ENCODE peak calls at places on chromosomes 2 and 18, in ten cellular contexts. T, S, B, X, Y, N, M, I, P and H are unnamed samples.

GRCh38 chr18:80022613-80023012 is 11.6 kb upstream of the RBFA start:
- DNase-seq in T (no peak), S (no peak), B (no peak), X (no peak), Y (no peak), N (no peak), M (peak), I (no peak), P (no peak), H (no peak)

GRCh38 chr2:241070811-241071676 is 31.0 kb downstream of the MTERF4 start:
- DNase-seq in T (peak), S (no peak), B (no peak), X (no peak), Y (no peak), N (no peak), M (no peak), I (no peak), P (no peak), H (no peak)

GRCh38 chr2:68901199-68901515 is 30.0 kb upstream of the BMP10 start:
- DNase-seq in T (no peak), S (no peak), B (no peak), X (no peak), Y (no peak), N (peak), M (peak), I (no peak), P (peak), H (no peak)

GRCh38 chr2:240149943-240150784 is 9.7 kb upstream of the OTOS start:
- DNase-seq in T (peak), S (peak), B (no peak), X (peak), Y (no peak), N (peak), M (peak), I (peak), P (peak), H (no peak)

GRCh38 chr2:195257979-195258378 is 399.0 kb upstream of the SLC39A10 start:
- DNase-seq in T (no peak), S (no peak), B (no peak), X (no peak), Y (no peak), N (no peak), M (no peak), I (no peak), P (no peak), H (no peak)

GRCh38 chr2:189249171-189249570 is 69.6 kb upstream of the COL5A2 start:
- DNase-seq in T (no peak), S (no peak), B (no peak), X (no peak), Y (peak), N (no peak), M (peak), I (no peak), P (peak), H (no peak)

GRCh38 chr2:225494100-225494459 is 94.6 kb downstream of the NYAP2 start:
- DNase-seq in T (no peak), S (no peak), B (no peak), X (no peak), Y (no peak), N (no peak), M (no peak), I (no peak), P (peak), H (no peak)

GRCh38 chr2:9738718-9739496 is 104.4 kb upstream of the TAF1B start:
- DNase-seq in T (no peak), S (no peak), B (no peak), X (no peak), Y (no peak), N (no peak), M (no peak), I (no peak), P (no peak), H (no peak)

GRCh38 chr18:51480562-51481261 is 283.2 kb upstream of the MEX3C start:
- DNase-seq in T (no peak), S (no peak), B (no peak), X (no peak), Y (no peak), N (no peak), M (no peak), I (no peak), P (no peak), H (no peak)

GRCh38 chr2:189799030-189799331 is 14.7 kb downstream of the PMS1 start:
- DNase-seq in T (no peak), S (no peak), B (no peak), X (no peak), Y (no peak), N (no peak), M (no peak), I (no peak), P (no peak), H (no peak)

GRCh38 chr2:151808258-151809072 is 19.8 kb downstream of the ARL5A start:
- DNase-seq in T (no peak), S (no peak), B (no peak), X (no peak), Y (no peak), N (peak), M (peak), I (no peak), P (peak), H (no peak)

GRCh38 chr2:34105015-34105767 is 506.1 kb upstream of the FAM98A start:
- DNase-seq in T (no peak), S (no peak), B (no peak), X (no peak), Y (peak), N (no peak), M (peak), I (no peak), P (peak), H (peak)

GRCh38 chr18:31876707-31877106 is 66.2 kb downstream of the TRAPPC8 start:
- DNase-seq in T (no peak), S (no peak), B (no peak), X (no peak), Y (no peak), N (no peak), M (no peak), I (no peak), P (peak), H (no peak)

GRCh38 chr2:121049921-121050585 is 234.9 kb downstream of the TFCP2L1 start:
- DNase-seq in T (no peak), S (no peak), B (no peak), X (no peak), Y (no peak), N (no peak), M (no peak), I (no peak), P (no peak), H (no peak)

GRCh38 chr2:169507698-169508097 is 1.8 kb upstream of the KLHL41 start:
- DNase-seq in T (no peak), S (no peak), B (peak), X (no peak), Y (no peak), N (peak), M (peak), I (no peak), P (peak), H (no peak)

GRCh38 chr18:45576906-45577305 is 38.4 kb upstream of the SLC14A2 start:
- DNase-seq in T (no peak), S (no peak), B (no peak), X (no peak), Y (no peak), N (no peak), M (no peak), I (no peak), P (no peak), H (no peak)

GRCh38 chr2:182379235-182379634 is 47.6 kb downstream of the PDE1A start:
- DNase-seq in T (no peak), S (no peak), B (no peak), X (no peak), Y (no peak), N (no peak), M (peak), I (peak), P (no peak), H (no peak)

GRCh38 chr2:190535119-190535439 is 557 bp upstream of the NEMP2 start:
- DNase-seq in T (no peak), S (no peak), B (no peak), X (no peak), Y (no peak), N (no peak), M (no peak), I (no peak), P (no peak), H (no peak)

GRCh38 chr2:64434039-64434657 is 19.8 kb upstream of the LGALSL start:
- DNase-seq in T (no peak), S (no peak), B (no peak), X (no peak), Y (no peak), N (peak), M (no peak), I (no peak), P (no peak), H (no peak)

GRCh38 chr2:88656690-88657089 is 29.4 kb upstream of the EIF2AK3 start:
- DNase-seq in T (no peak), S (no peak), B (no peak), X (no peak), Y (no peak), N (no peak), M (peak), I (no peak), P (no peak), H (no peak)

GRCh38 chr18:27750014-27750413 is 426.9 kb downstream of the CDH2 start:
- DNase-seq in T (no peak), S (no peak), B (no peak), X (no peak), Y (no peak), N (peak), M (peak), I (peak), P (peak), H (peak)

GRCh38 chr2:233410191-233410760 is 56.0 kb downstream of the DGKD start:
- DNase-seq in T (no peak), S (no peak), B (no peak), X (no peak), Y (no peak), N (no peak), M (no peak), I (peak), P (no peak), H (no peak)

GRCh38 chr2:42908538-42909200 is 116.3 kb upstream of the HAAO start:
- DNase-seq in T (no peak), S (no peak), B (no peak), X (peak), Y (no peak), N (no peak), M (no peak), I (no peak), P (no peak), H (no peak)

GRCh38 chr18:407825-408224 is 92.7 kb downstream of the COLEC12 start:
- DNase-seq in T (no peak), S (no peak), B (no peak), X (no peak), Y (no peak), N (no peak), M (no peak), I (no peak), P (peak), H (no peak)

GRCh38 chr2:110852541-110853263 is 120.3 kb downstream of the ACOXL start:
- DNase-seq in T (no peak), S (no peak), B (no peak), X (no peak), Y (no peak), N (no peak), M (no peak), I (no peak), P (no peak), H (no peak)
- H3K4me3 ChIP-seq in T (no peak), S (no peak), B (no peak), X (no peak), Y (no peak), N (no peak), M (no peak), I (no peak), P (no peak), H (no peak)

DNA sequence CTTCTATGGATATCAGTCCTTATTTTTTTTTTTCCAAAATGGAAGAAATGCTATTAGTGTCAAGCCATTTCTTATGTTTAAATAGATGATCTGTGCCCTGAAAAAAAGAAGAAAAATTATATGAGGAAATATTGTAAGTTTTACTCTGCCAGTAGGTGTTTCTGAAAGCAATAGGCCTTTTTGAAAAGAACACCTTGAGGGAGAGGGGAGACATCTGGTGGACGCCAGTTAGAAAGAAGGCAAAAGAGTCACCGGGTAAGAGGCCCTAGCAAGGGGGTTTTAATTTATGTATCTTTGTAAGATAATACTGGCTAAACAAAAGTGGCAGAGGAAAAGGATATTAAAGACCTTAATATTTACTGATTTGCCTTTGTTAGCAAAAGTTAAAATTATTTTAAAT is 56.1 kb downstream of the DYNAP start:
- DNase-seq in T (no peak), S (no peak), B (no peak), X (peak), Y (no peak), N (peak), M (peak), I (peak), P (peak), H (no peak)
- TF ChIP-seq CTCF in T (peak), S (peak), B (peak), X (peak), Y (peak), N (peak), M (peak), I (peak), P (peak), H (peak)

GRCh38 chr18:75072672-75073371 is 136.1 kb downstream of the PTGR3 start:
- DNase-seq in T (no peak), S (no peak), B (no peak), X (no peak), Y (no peak), N (no peak), M (no peak), I (no peak), P (no peak), H (no peak)

GRCh38 chr18:75070625-75071483 is 138.1 kb downstream of the PTGR3 start:
- DNase-seq in T (no peak), S (no peak), B (peak), X (peak), Y (peak), N (peak), M (peak), I (peak), P (peak), H (peak)

GRCh38 chr18:75071484-75071785 is 137.5 kb downstream of the PTGR3 start:
- DNase-seq in T (no peak), S (no peak), B (no peak), X (no peak), Y (no peak), N (no peak), M (no peak), I (no peak), P (no peak), H (no peak)

GRCh38 chr18:75073654-75074053 is 135.3 kb downstream of the PTGR3 start:
- DNase-seq in T (no peak), S (no peak), B (no peak), X (no peak), Y (no peak), N (no peak), M (no peak), I (no peak), P (no peak), H (no peak)

GRCh38 chr18:75071866-75072671 is 136.9 kb downstream of the PTGR3 start:
- DNase-seq in T (no peak), S (no peak), B (no peak), X (no peak), Y (no peak), N (no peak), M (no peak), I (no peak), P (no peak), H (no peak)
- H3K4me3 ChIP-seq in T (no peak), S (no peak), B (no peak), X (no peak), Y (no peak), N (no peak), M (no peak), I (no peak), P (no peak), H (no peak)

DNA sequence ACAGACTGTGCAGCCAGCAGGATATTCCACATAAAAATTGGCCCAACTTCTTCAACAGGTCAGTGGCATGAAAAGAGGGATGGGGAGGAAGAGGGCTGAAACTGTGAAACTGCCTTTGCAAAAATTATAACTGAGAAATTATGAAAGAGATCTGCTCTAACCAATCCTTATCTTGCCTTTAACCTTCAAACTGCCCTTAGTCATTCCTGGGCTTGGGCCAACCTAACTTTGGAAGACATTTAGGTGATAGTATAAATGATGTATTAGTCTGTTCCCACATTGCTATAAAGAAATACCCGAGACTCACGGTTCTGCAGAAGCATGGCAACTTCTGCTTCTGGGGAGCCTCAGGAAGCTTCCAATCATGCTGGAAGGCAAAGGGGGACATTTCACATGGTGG is 74.5 kb downstream of the RPL31 start:
- DNase-seq in T (no peak), S (no peak), B (no peak), X (no peak), Y (no peak), N (no peak), M (no peak), I (peak), P (no peak), H (no peak)
- TF ChIP-seq CTCF in T (no peak), S (no peak), B (no peak), X (no peak), Y (no peak), N (no peak), M (no peak), I (no peak), P (no peak), H (no peak)

GRCh38 chr2:96306370-96306769 is 1.0 kb upstream of the SNRNP200 start:
- DNase-seq in T (no peak), S (no peak), B (no peak), X (no peak), Y (no peak), N (peak), M (no peak), I (no peak), P (no peak), H (no peak)
- H3K4me3 ChIP-seq in T (peak), S (no peak), B (peak), X (peak), Y (peak), N (peak), M (peak), I (peak), P (peak), H (peak)